ENCODE peak calls at places on chromosomes 3 and 15, in six cellular contexts. One of them, this sample, is unnamed.

GRCh38 chr15:56587686-56588085 is 122.7 kb upstream of the MNS1 start:
- DNase-seq in colonic mucosa: no peak
- DNase-seq in AG04450: no peak
- DNase-seq in fibroblast of lung: peak; percentile 24
- DNase-seq in tibial artery: no peak
- DNase-seq in hepatocyte: no peak
- DNase-seq in this sample: no peak

GRCh38 chr3:111315911-111316310 is 226.1 kb upstream of the CD96 start:
- DNase-seq in colonic mucosa: no peak
- DNase-seq in AG04450: peak; percentile 89
- DNase-seq in fibroblast of lung: peak; percentile 79
- DNase-seq in tibial artery: no peak
- DNase-seq in hepatocyte: no peak
- DNase-seq in this sample: no peak

GRCh38 chr15:44489464-44489863 is 47.5 kb upstream of the EIF3J start:
- DNase-seq in colonic mucosa: no peak
- DNase-seq in AG04450: peak; percentile 49
- DNase-seq in fibroblast of lung: peak; percentile 83
- DNase-seq in tibial artery: no peak
- DNase-seq in hepatocyte: no peak
- DNase-seq in this sample: no peak

GRCh38 chr3:147391726-147392082 is 14.6 kb downstream of the ZIC4 start:
- DNase-seq in colonic mucosa: no peak
- DNase-seq in AG04450: no peak
- DNase-seq in fibroblast of lung: no peak
- DNase-seq in tibial artery: no peak
- DNase-seq in hepatocyte: no peak
- DNase-seq in this sample: no peak

GRCh38 chr3:188165596-188165995 is 11.6 kb downstream of the LPP start:
- DNase-seq in colonic mucosa: no peak
- DNase-seq in AG04450: no peak
- DNase-seq in fibroblast of lung: no peak
- DNase-seq in tibial artery: no peak
- DNase-seq in hepatocyte: peak; percentile 28
- DNase-seq in this sample: no peak

GRCh38 chr3:21913791-21914190 is 162.8 kb upstream of the ZNF385D start:
- DNase-seq in colonic mucosa: no peak
- DNase-seq in AG04450: peak; percentile 34
- DNase-seq in fibroblast of lung: peak; percentile 56
- DNase-seq in tibial artery: no peak
- DNase-seq in hepatocyte: no peak
- DNase-seq in this sample: no peak

GRCh38 chr3:40308725-40309438 is 625 bp upstream of the EIF1B start:
- DNase-seq in colonic mucosa: no peak
- DNase-seq in AG04450: no peak
- DNase-seq in fibroblast of lung: no peak
- DNase-seq in tibial artery: no peak
- DNase-seq in hepatocyte: no peak
- DNase-seq in this sample: no peak

GRCh38 chr3:78912217-78912616 is 855.6 kb downstream of the ROBO1 start:
- DNase-seq in colonic mucosa: no peak
- DNase-seq in AG04450: no peak
- DNase-seq in fibroblast of lung: no peak
- DNase-seq in tibial artery: no peak
- DNase-seq in hepatocyte: no peak
- DNase-seq in this sample: no peak

GRCh38 chr3:69739204-69740102 is at the start of gene MITF:
- DNase-seq in colonic mucosa: peak; percentile 95
- DNase-seq in AG04450: peak; percentile 68
- DNase-seq in fibroblast of lung: peak; percentile 88
- DNase-seq in tibial artery: peak; percentile 96
- DNase-seq in hepatocyte: peak; percentile 95
- DNase-seq in this sample: peak; percentile 88

DNA sequence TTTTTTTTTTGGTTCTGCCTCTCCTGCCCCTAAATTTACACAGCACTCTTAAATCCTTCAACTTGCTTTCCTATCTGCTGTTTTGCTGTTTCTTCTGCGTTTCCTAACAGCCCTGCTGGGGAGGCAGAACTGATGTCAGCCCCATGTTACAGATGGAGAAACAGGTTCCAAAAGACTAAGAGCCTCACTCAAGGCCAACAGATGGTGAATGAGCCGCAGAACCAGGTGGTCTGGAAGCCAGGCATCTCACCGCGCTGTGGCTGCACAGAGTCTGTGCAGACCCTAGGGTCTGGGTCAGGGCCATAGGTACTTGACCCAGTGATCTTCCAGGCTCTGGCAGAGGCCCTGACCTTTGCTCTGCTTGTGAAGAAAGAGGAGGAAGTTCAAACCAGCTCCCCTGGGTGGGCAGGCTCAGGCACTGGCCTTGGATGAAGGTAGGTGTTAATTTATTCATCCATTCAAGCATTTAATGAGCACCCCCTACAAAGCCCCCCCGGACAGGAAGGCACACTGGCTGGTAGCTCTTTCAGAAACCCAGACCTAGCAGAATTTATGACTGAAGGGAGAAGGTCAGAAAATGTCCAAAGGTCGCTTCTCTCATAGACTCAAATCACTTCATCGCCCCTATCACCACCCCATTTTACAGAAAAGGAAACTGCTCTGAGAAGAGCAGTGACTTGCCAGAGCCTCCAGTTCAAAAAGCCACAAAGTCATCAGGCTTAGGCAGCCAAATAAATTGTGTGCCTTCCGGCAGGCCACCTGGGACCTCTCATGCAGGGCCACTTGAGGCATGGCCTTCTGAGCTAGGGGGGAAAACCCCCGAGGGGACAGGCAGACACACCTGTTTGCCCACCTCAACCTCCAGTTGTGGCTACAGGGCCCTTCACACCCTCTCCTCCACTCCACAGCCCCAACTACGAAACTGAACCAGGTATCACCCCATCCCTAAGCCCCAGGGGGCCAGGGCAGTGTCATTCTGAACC is 2.7 kb downstream of the CHDH start:
- DNase-seq in colonic mucosa: peak; percentile 56
- DNase-seq in AG04450: no peak
- DNase-seq in fibroblast of lung: no peak
- DNase-seq in tibial artery: no peak
- DNase-seq in hepatocyte: no peak
- DNase-seq in this sample: no peak
- H3K27me3 ChIP-seq in colonic mucosa: no peaks in the 10 kb centered on the region
- H3K27me3 ChIP-seq in AG04450: peaks cover 45% of the 10 kb centered on the region
- H3K27me3 ChIP-seq in fibroblast of lung: peaks cover 33% of the 10 kb centered on the region
- H3K27me3 ChIP-seq in tibial artery: peaks cover 11% of the 10 kb centered on the region
- H3K27me3 ChIP-seq in hepatocyte: no peaks in the 10 kb centered on the region
- H3K27me3 ChIP-seq in this sample: no peaks in the 10 kb centered on the region

GRCh38 chr3:16264708-16265454 is at the start of the genes DPH3 and OXNAD1:
- DNase-seq in colonic mucosa: peak; percentile 100
- DNase-seq in AG04450: peak; percentile 99
- DNase-seq in fibroblast of lung: peak; percentile 100
- DNase-seq in tibial artery: peak; percentile 100
- DNase-seq in hepatocyte: peak; percentile 100
- DNase-seq in this sample: peak; percentile 98

GRCh38 chr3:16270855-16271254 is 5.8 kb downstream of the OXNAD1 start:
- DNase-seq in colonic mucosa: no peak
- DNase-seq in AG04450: no peak
- DNase-seq in fibroblast of lung: no peak
- DNase-seq in tibial artery: no peak
- DNase-seq in hepatocyte: no peak
- DNase-seq in this sample: no peak

GRCh38 chr3:16265455-16265786 is 409 bp downstream of the OXNAD1 start:
- DNase-seq in colonic mucosa: no peak
- DNase-seq in AG04450: no peak
- DNase-seq in fibroblast of lung: no peak
- DNase-seq in tibial artery: no peak
- DNase-seq in hepatocyte: no peak
- DNase-seq in this sample: no peak

GRCh38 chr3:16264174-16264707 is 502 bp downstream of the DPH3 start:
- DNase-seq in colonic mucosa: no peak
- DNase-seq in AG04450: no peak
- DNase-seq in fibroblast of lung: no peak
- DNase-seq in tibial artery: no peak
- DNase-seq in hepatocyte: no peak
- DNase-seq in this sample: no peak

DNA sequence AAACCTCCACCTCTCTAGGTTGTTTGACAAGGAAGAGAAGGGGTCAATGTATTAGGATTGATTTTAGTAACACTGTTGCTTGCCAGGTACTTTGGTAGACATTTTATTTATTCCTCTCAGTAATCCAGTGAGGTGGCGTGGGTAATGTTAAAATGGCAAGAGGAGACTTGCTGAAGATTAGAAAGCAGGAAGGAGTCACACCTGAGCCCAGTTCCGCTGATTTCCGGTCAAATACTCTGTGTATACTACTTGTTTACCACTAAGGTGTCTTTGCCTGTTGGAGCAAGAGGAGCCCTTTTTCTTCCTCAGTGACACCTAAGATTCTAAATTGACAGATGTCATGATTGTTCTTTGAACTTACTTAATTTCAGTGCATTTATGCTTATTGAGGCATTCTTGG is 1.7 kb downstream of the OXNAD1 start:
- DNase-seq in colonic mucosa: no peak
- DNase-seq in AG04450: no peak
- DNase-seq in fibroblast of lung: no peak
- DNase-seq in tibial artery: no peak
- DNase-seq in hepatocyte: no peak
- DNase-seq in this sample: no peak
- H3K4me3 ChIP-seq in colonic mucosa: no peak overlapping the region
- H3K4me3 ChIP-seq in AG04450: no peak overlapping the region
- H3K4me3 ChIP-seq in fibroblast of lung: no peak overlapping the region
- H3K4me3 ChIP-seq in tibial artery: no peak overlapping the region
- H3K4me3 ChIP-seq in hepatocyte: no peak overlapping the region
- H3K4me3 ChIP-seq in this sample: peak overlapping the region; percentile 15

GRCh38 chr15:70098461-70099166 is 897 bp upstream of the TLE3 start:
- DNase-seq in colonic mucosa: peak; percentile 53
- DNase-seq in AG04450: no peak
- DNase-seq in fibroblast of lung: peak; percentile 33
- DNase-seq in tibial artery: peak; percentile 79
- DNase-seq in hepatocyte: peak; percentile 66
- DNase-seq in this sample: no peak
- H3K27me3 ChIP-seq in colonic mucosa: no peaks in the 10 kb centered on the region
- H3K27me3 ChIP-seq in AG04450: peaks cover 6% of the 10 kb centered on the region
- H3K27me3 ChIP-seq in fibroblast of lung: no peaks in the 10 kb centered on the region
- H3K27me3 ChIP-seq in tibial artery: no peaks in the 10 kb centered on the region
- H3K27me3 ChIP-seq in hepatocyte: no peaks in the 10 kb centered on the region
- H3K27me3 ChIP-seq in this sample: no peaks in the 10 kb centered on the region

GRCh38 chr3:27633224-27633545 is 88.9 kb downstream of the EOMES start:
- DNase-seq in colonic mucosa: no peak
- DNase-seq in AG04450: no peak
- DNase-seq in fibroblast of lung: peak; percentile 66
- DNase-seq in tibial artery: peak; percentile 68
- DNase-seq in hepatocyte: no peak
- DNase-seq in this sample: no peak
- H3K4me3 ChIP-seq in colonic mucosa: peak overlapping the region; percentile 60
- H3K4me3 ChIP-seq in AG04450: peak overlapping the region; percentile 62
- H3K4me3 ChIP-seq in fibroblast of lung: peak overlapping the region; percentile 37
- H3K4me3 ChIP-seq in tibial artery: peak overlapping the region; percentile 53
- H3K4me3 ChIP-seq in hepatocyte: peak overlapping the region; percentile 46
- H3K4me3 ChIP-seq in this sample: peak overlapping the region; percentile 57

This sample was measured in dorsolateral prefrontal cortex.